ENCODE peak calls at places on chromosome 14, in five cellular contexts. L, T, S, V and X are unnamed samples.
A peak's percentile ranks its signal among the peaks of the same experiment; 100 is the strongest.

GRCh38 chr14:82387699-82388098 is 854.0 kb upstream of the SEL1L start:
- DNase-seq in L (no peak), T (no peak), S (no peak), V (no peak), X (no peak)

GRCh38 chr14:101761881-101762529 is 496 bp downstream of the PPP2R5C start:
- DNase-seq in L (no peak), T (peak; percentile 50), S (peak; percentile 55), V (peak; percentile 4), X (no peak)

GRCh38 chr14:93964820-93965286 is 11.5 kb downstream of the ASB2 start:
- DNase-seq in L (no peak), T (no peak), S (no peak), V (no peak), X (no peak)

GRCh38 chr14:73457050-73457934 is 1.1 kb downstream of the NUMB start:
- DNase-seq in L (peak; percentile 14), T (peak; percentile 15), S (peak; percentile 58), V (peak; percentile 35), X (no peak)

GRCh38 chr14:29339491-29339890 is 572.9 kb downstream of the FOXG1 start:
- DNase-seq in L (peak; percentile 25), T (no peak), S (no peak), V (peak; percentile 55), X (no peak)

GRCh38 chr14:74587363-74587707 is 24.7 kb downstream of the LTBP2 start:
- DNase-seq in L (no peak), T (no peak), S (no peak), V (no peak), X (no peak)

GRCh38 chr14:65566820-65567522 is 154.4 kb downstream of the FUT8 start:
- DNase-seq in L (no peak), T (no peak), S (no peak), V (peak; percentile 11), X (no peak)

GRCh38 chr14:101828038-101828437 is 66.5 kb downstream of the PPP2R5C start:
- DNase-seq in L (no peak), T (no peak), S (no peak), V (peak; percentile 48), X (no peak)

GRCh38 chr14:32576088-32576795 is 247.1 kb downstream of the AKAP6 start:
- DNase-seq in L (peak; percentile 47), T (peak; percentile 28), S (peak; percentile 70), V (peak; percentile 65), X (peak; percentile 60)